ENCODE peak calls at places on chromosomes 5 and 9, in ten cellular contexts. One of them, this sample, is unnamed.

GRCh38 chr5:146042628-146043279 is 62.6 kb downstream of the PLAC8L1 start:
- DNase-seq in CD8-positive, alpha-beta T cell: no peak
- DNase-seq in HuH-7: no peak
- DNase-seq in smooth muscle cell of the brain vasculature: no peak
- DNase-seq in fibroblast of the conjunctiva: no peak
- DNase-seq in cerebellum: no peak
- DNase-seq in hepatic stellate cell: peak
- DNase-seq in iPS DF 19.7: no peak
- DNase-seq in kidney tubule cell: peak
- DNase-seq in activated CD4-positive, alpha-beta T cell treated with anti-CD3 and anti-CD28 coated beads, Interleukin-2, amount 50 U/mL, for 1 hour: no peak
- DNase-seq in this sample: peak

GRCh38 chr9:2299156-2299842 is 284.2 kb downstream of the SMARCA2 start:
- DNase-seq in HuH-7: no peak
- DNase-seq in activated CD4-positive, alpha-beta T cell treated with anti-CD3 and anti-CD28 coated beads, Interleukin-2, amount 50 U/mL, for 1 hour: no peak
- DNase-seq in CD8-positive, alpha-beta T cell: no peak
- DNase-seq in smooth muscle cell of the brain vasculature: no peak
- DNase-seq in iPS DF 19.7: no peak
- DNase-seq in fibroblast of the conjunctiva: no peak
- DNase-seq in cerebellum: no peak
- DNase-seq in hepatic stellate cell: no peak
- DNase-seq in kidney tubule cell: peak
- DNase-seq in this sample: no peak

GRCh38 chr5:75574791-75575190 is 36.5 kb upstream of the ANKDD1B start:
- DNase-seq in smooth muscle cell of the brain vasculature: no peak
- DNase-seq in HuH-7: no peak
- DNase-seq in kidney tubule cell: no peak
- DNase-seq in hepatic stellate cell: no peak
- DNase-seq in iPS DF 19.7: no peak
- DNase-seq in activated CD4-positive, alpha-beta T cell treated with anti-CD3 and anti-CD28 coated beads, Interleukin-2, amount 50 U/mL, for 1 hour: no peak
- DNase-seq in cerebellum: no peak
- DNase-seq in fibroblast of the conjunctiva: no peak
- DNase-seq in CD8-positive, alpha-beta T cell: no peak
- DNase-seq in this sample: no peak

GRCh38 chr5:119397518-119398380 is 41.9 kb downstream of the TNFAIP8 start:
- DNase-seq in activated CD4-positive, alpha-beta T cell treated with anti-CD3 and anti-CD28 coated beads, Interleukin-2, amount 50 U/mL, for 1 hour: no peak
- DNase-seq in fibroblast of the conjunctiva: no peak
- DNase-seq in smooth muscle cell of the brain vasculature: no peak
- DNase-seq in hepatic stellate cell: no peak
- DNase-seq in HuH-7: no peak
- DNase-seq in CD8-positive, alpha-beta T cell: no peak
- DNase-seq in cerebellum: no peak
- DNase-seq in kidney tubule cell: peak
- DNase-seq in iPS DF 19.7: no peak
- DNase-seq in this sample: no peak

GRCh38 chr9:128372188-128372641 is 1.0 kb downstream of the URM1 start:
- DNase-seq in fibroblast of the conjunctiva: no peak
- DNase-seq in iPS DF 19.7: no peak
- DNase-seq in HuH-7: no peak
- DNase-seq in hepatic stellate cell: no peak
- DNase-seq in cerebellum: no peak
- DNase-seq in kidney tubule cell: peak
- DNase-seq in CD8-positive, alpha-beta T cell: no peak
- DNase-seq in activated CD4-positive, alpha-beta T cell treated with anti-CD3 and anti-CD28 coated beads, Interleukin-2, amount 50 U/mL, for 1 hour: no peak
- DNase-seq in smooth muscle cell of the brain vasculature: no peak
- DNase-seq in this sample: no peak

GRCh38 chr9:89319015-89319905 is 960 bp downstream of the SECISBP2 start:
- DNase-seq in smooth muscle cell of the brain vasculature: no peak
- DNase-seq in cerebellum: no peak
- DNase-seq in kidney tubule cell: no peak
- DNase-seq in fibroblast of the conjunctiva: no peak
- DNase-seq in HuH-7: no peak
- DNase-seq in iPS DF 19.7: no peak
- DNase-seq in hepatic stellate cell: no peak
- DNase-seq in CD8-positive, alpha-beta T cell: no peak
- DNase-seq in activated CD4-positive, alpha-beta T cell treated with anti-CD3 and anti-CD28 coated beads, Interleukin-2, amount 50 U/mL, for 1 hour: no peak
- DNase-seq in this sample: no peak

GRCh38 chr5:640461-641330 is 28.6 kb downstream of the CEP72 start:
- DNase-seq in CD8-positive, alpha-beta T cell: no peak
- DNase-seq in kidney tubule cell: no peak
- DNase-seq in HuH-7: no peak
- DNase-seq in smooth muscle cell of the brain vasculature: no peak
- DNase-seq in cerebellum: no peak
- DNase-seq in hepatic stellate cell: no peak
- DNase-seq in iPS DF 19.7: no peak
- DNase-seq in activated CD4-positive, alpha-beta T cell treated with anti-CD3 and anti-CD28 coated beads, Interleukin-2, amount 50 U/mL, for 1 hour: no peak
- DNase-seq in fibroblast of the conjunctiva: no peak
- DNase-seq in this sample: no peak

GRCh38 chr5:132475939-132476852 is 14.4 kb downstream of the IRF1 start:
- DNase-seq in smooth muscle cell of the brain vasculature: no peak
- DNase-seq in CD8-positive, alpha-beta T cell: no peak
- DNase-seq in cerebellum: no peak
- DNase-seq in kidney tubule cell: no peak
- DNase-seq in HuH-7: no peak
- DNase-seq in fibroblast of the conjunctiva: no peak
- DNase-seq in activated CD4-positive, alpha-beta T cell treated with anti-CD3 and anti-CD28 coated beads, Interleukin-2, amount 50 U/mL, for 1 hour: no peak
- DNase-seq in hepatic stellate cell: no peak
- DNase-seq in iPS DF 19.7: no peak
- DNase-seq in this sample: no peak

GRCh38 chr9:92647671-92648446 is 22.1 kb downstream of the IPPK start:
- DNase-seq in kidney tubule cell: no peak
- DNase-seq in HuH-7: no peak
- DNase-seq in activated CD4-positive, alpha-beta T cell treated with anti-CD3 and anti-CD28 coated beads, Interleukin-2, amount 50 U/mL, for 1 hour: no peak
- DNase-seq in hepatic stellate cell: no peak
- DNase-seq in iPS DF 19.7: no peak
- DNase-seq in smooth muscle cell of the brain vasculature: no peak
- DNase-seq in cerebellum: no peak
- DNase-seq in fibroblast of the conjunctiva: no peak
- DNase-seq in CD8-positive, alpha-beta T cell: no peak
- DNase-seq in this sample: no peak